ENCODE peak calls at places on chromosomes 7 and 10, in seven cellular contexts. N, Z, X, V, R, Q and O are unnamed samples.

GRCh38 chr10:65176994-65177393 is 1655.8 kb downstream of the REEP3 start:
- DNase-seq in N (no peak), V (no peak), X (no peak), Z (no peak), Q (no peak), R (no peak), O (no peak)

GRCh38 chr10:117441812-117442443 is 66.7 kb upstream of the PDZD8 start:
- DNase-seq in Z (peak; percentile 50), R (no peak), X (no peak), V (no peak), N (no peak), Q (no peak), O (no peak)

GRCh38 chr7:33814958-33815735 is 90.2 kb upstream of the BMPER start:
- DNase-seq in N (no peak), Q (no peak), V (no peak), R (no peak), X (no peak), Z (no peak), O (no peak)

GRCh38 chr10:72694476-72695369 is 2.8 kb downstream of the MCU start:
- DNase-seq in R (peak; percentile 27), X (no peak), N (no peak), V (no peak), Q (no peak), Z (peak; percentile 38), O (no peak)

GRCh38 chr10:43843331-43844101 is 194.8 kb upstream of the ZNF32 start:
- DNase-seq in V (no peak), Z (no peak), R (no peak), Q (no peak), X (no peak), N (peak; percentile 60), O (no peak)

GRCh38 chr10:63083904-63084689 is 49.0 kb upstream of the NRBF2 start:
- DNase-seq in X (no peak), N (peak; percentile 25), Z (peak; percentile 99), R (peak; percentile 56), Q (no peak), V (no peak), O (no peak)

GRCh38 chr7:144517762-144518161 is 114.3 kb upstream of the NOBOX start:
- DNase-seq in R (no peak), N (no peak), X (no peak), Z (no peak), V (no peak), Q (no peak), O (no peak)

GRCh38 chr7:157404002-157404401 is 67.2 kb downstream of the DNAJB6 start:
- DNase-seq in R (no peak), Z (no peak), X (no peak), N (no peak), V (no peak), Q (no peak), O (no peak)

GRCh38 chr7:147412782-147413186 is 1177.8 kb upstream of the C7orf33 start:
- DNase-seq in Q (no peak), Z (peak; percentile 89), V (no peak), X (no peak), R (no peak), N (no peak), O (no peak)

GRCh38 chr7:133167300-133167699 is 85.4 kb upstream of the CHCHD3 start:
- DNase-seq in R (no peak), X (no peak), Z (no peak), Q (no peak), V (no peak), N (no peak), O (no peak)

GRCh38 chr7:130008941-130009847 is 42.0 kb downstream of the ZC3HC1 start:
- DNase-seq in X (peak; percentile 76), Q (no peak), N (no peak), R (no peak), Z (peak; percentile 97), V (no peak), O (no peak)

GRCh38 chr7:30757343-30757695 is 5.4 kb downstream of the INMT start:
- DNase-seq in Q (no peak), R (no peak), V (no peak), N (no peak), X (no peak), Z (no peak), O (no peak)

GRCh38 chr10:25504306-25504705 is 329.5 kb downstream of the GPR158 start:
- DNase-seq in X (no peak), Q (no peak), R (no peak), N (no peak), Z (no peak), V (no peak), O (no peak)

GRCh38 chr7:491292-491957 is 28.2 kb downstream of the PDGFA start:
- DNase-seq in X (peak; percentile 53), R (no peak), Z (no peak), N (no peak), Q (no peak), V (no peak), O (no peak)

GRCh38 chr7:97215556-97215955 is 98.1 kb downstream of the SDHAF3 start:
- DNase-seq in Z (no peak), Q (no peak), X (no peak), R (no peak), V (no peak), N (no peak), O (no peak)

GRCh38 chr10:52623761-52624160 is 148.8 kb downstream of the MBL2 start:
- DNase-seq in V (no peak), N (no peak), X (no peak), Z (no peak), R (no peak), Q (no peak), O (no peak)

GRCh38 chr10:124094419-124094785 is 1.0 kb upstream of the CHST15 start:
- DNase-seq in N (no peak), X (no peak), V (no peak), Z (no peak), Q (no peak), R (no peak), O (no peak)

GRCh38 chr7:25860206-25860881 is 291.7 kb upstream of the NFE2L3 start:
- DNase-seq in R (no peak), V (no peak), Q (no peak), X (no peak), Z (no peak), N (no peak), O (no peak)

GRCh38 chr7:105429746-105430612 is 41.3 kb upstream of the SRPK2 start:
- DNase-seq in N (no peak), V (no peak), Q (no peak), X (peak; percentile 36), R (peak; percentile 52), Z (peak; percentile 72), O (no peak)

GRCh38 chr7:33040803-33041516 is 21.6 kb downstream of the NT5C3A start:
- DNase-seq in X (no peak), Q (no peak), R (peak; percentile 69), N (no peak), Z (peak; percentile 86), V (peak; percentile 8), O (no peak)

GRCh38 chr10:83515001-83515400 is 624.3 kb upstream of the GHITM start:
- DNase-seq in Z (no peak), X (no peak), V (no peak), N (no peak), R (no peak), Q (no peak), O (no peak)

GRCh38 chr10:90226526-90226925 is 525.1 kb downstream of the KIF20B start:
- DNase-seq in N (no peak), Z (no peak), Q (no peak), X (no peak), V (no peak), R (no peak), O (no peak)

GRCh38 chr10:50565301-50566083 is 58.3 kb downstream of the SGMS1 start:
- DNase-seq in V (no peak), Z (no peak), Q (no peak), X (no peak), N (no peak), R (no peak), O (no peak)

GRCh38 chr10:12482586-12482985 is 133.2 kb downstream of the CAMK1D start:
- DNase-seq in Z (no peak), V (no peak), R (peak; percentile 42), N (no peak), Q (no peak), X (no peak), O (no peak)

GRCh38 chr10:416091-416515 is 273.4 kb downstream of the DIP2C start:
- DNase-seq in V (no peak), R (no peak), X (no peak), Q (no peak), Z (no peak), N (no peak), O (no peak)
- TF ChIP-seq CTCF in V (no peak), R (no peak), X (no peak), Q (peak; percentile 18), Z (peak; percentile 20), N (no peak), O (no peak)

GRCh38 chr7:75961194-75961593 is 33.2 kb downstream of the TMEM120A start:
- DNase-seq in V (no peak), X (no peak), N (no peak), Z (no peak), R (no peak), Q (no peak), O (no peak)
- TF ChIP-seq CTCF in V (no peak), X (no peak), N (no peak), Z (peak; percentile 39), R (no peak), Q (peak; percentile 37), O (no peak)

GRCh38 chr7:140007051-140007690 is 55.6 kb downstream of the PARP12 start:
- DNase-seq in Z (no peak), N (no peak), Q (no peak), V (no peak), X (peak; percentile 37), R (no peak), O (no peak)
- TF ChIP-seq CTCF in Z (no peak), N (no peak), Q (no peak), V (no peak), X (no peak), R (no peak), O (no peak)

GRCh38 chr7:19145429-19146201 is 394 bp upstream of the FERD3L start:
- DNase-seq in Z (no peak), X (no peak), V (no peak), Q (no peak), N (no peak), R (no peak), O (no peak)
- TF ChIP-seq CTCF in Z (no peak), X (no peak), V (no peak), Q (no peak), N (no peak), R (no peak), O (no peak)